ENCODE peak calls at places on chromosomes 5 and 9, in six cellular contexts. Y is kidney glomerular epithelial cell, T is NCI-H774, V is GOT3, H is right cardiac atrium, I is HFFc6. A is an unnamed sample.

GRCh38 chr5:103973669-103974068 is 411.1 kb upstream of the NUDT12 start:
- DNase-seq in H (no peak), T (no peak), I (no peak), Y (no peak), V (no peak), A (no peak)

GRCh38 chr5:152372875-152373274 is 32.2 kb downstream of the NMUR2 start:
- DNase-seq in Y (peak; percentile 17), V (no peak), I (no peak), T (no peak), H (no peak), A (no peak)

GRCh38 chr5:619444-619843 is 7.3 kb downstream of the CEP72 start:
- DNase-seq in T (no peak), I (no peak), Y (no peak), H (peak; percentile 30), V (no peak), A (no peak)

GRCh38 chr5:150070821-150071220 is 15.5 kb downstream of the CSF1R start:
- DNase-seq in Y (no peak), H (no peak), V (no peak), T (no peak), I (no peak), A (no peak)

GRCh38 chr9:3398232-3398648 is 127.6 kb downstream of the RFX3 start:
- DNase-seq in V (no peak), H (no peak), T (no peak), I (no peak), Y (no peak), A (peak; percentile 19)

GRCh38 chr9:110700953-110701352 is 32.4 kb downstream of the MUSK start:
- DNase-seq in I (peak; percentile 34), T (no peak), Y (no peak), H (no peak), V (no peak), A (no peak)

GRCh38 chr9:137825324-137825991 is 52.1 kb upstream of the CACNA1B start:
- DNase-seq in T (no peak), H (no peak), V (no peak), I (no peak), Y (no peak), A (peak; percentile 80)

GRCh38 chr9:5557606-5558587 is 47.6 kb downstream of the PDCD1LG2 start:
- DNase-seq in T (no peak), I (no peak), H (peak; percentile 80), Y (no peak), V (no peak), A (peak; percentile 42)

GRCh38 chr9:113220467-113221002 is 542 bp downstream of the FKBP15 start:
- DNase-seq in V (no peak), I (no peak), Y (no peak), T (no peak), H (no peak), A (no peak)

A was measured in GM10248.